ENCODE peak calls at places on chromosomes 5 and 9, in eight cellular contexts. M is dorsolateral prefrontal cortex, P is AG08395, E is NCI-H2081, W is epithelial cell of esophagus, K is prostate gland, L is iPS-NIHi11, J is caudate nucleus. X is an unnamed sample.

GRCh38 chr9:12916037-12916436 is 141.2 kb downstream of the LURAP1L start:
- DNase-seq in P (peak), W (no peak), L (peak), M (no peak), K (no peak), J (peak), E (no peak), X (no peak)

GRCh38 chr9:88522360-88522759 is 12.6 kb upstream of the NXNL2 start:
- DNase-seq in M (no peak), K (no peak), W (no peak), P (no peak), J (no peak), L (no peak), E (no peak), X (no peak)

GRCh38 chr5:11737010-11737409 is 167.2 kb downstream of the CTNND2 start:
- DNase-seq in W (no peak), L (no peak), J (no peak), K (no peak), M (no peak), P (no peak), E (no peak), X (no peak)

GRCh38 chr9:89144242-89144641 is 34.4 kb downstream of the SHC3 start:
- DNase-seq in M (no peak), J (no peak), P (no peak), W (no peak), L (peak), E (no peak), K (no peak), X (no peak)

GRCh38 chr9:30198463-30199309 is 2185.8 kb upstream of the ACO1 start:
- DNase-seq in J (no peak), M (no peak), L (no peak), W (no peak), E (no peak), P (no peak), K (no peak), X (no peak)

GRCh38 chr5:111699976-111700375 is 57.0 kb downstream of the NREP start:
- DNase-seq in L (no peak), K (no peak), M (no peak), P (no peak), E (no peak), J (no peak), W (peak), X (peak)

GRCh38 chr5:37661227-37661920 is 178.5 kb downstream of the GDNF start:
- DNase-seq in E (no peak), W (peak), P (no peak), L (no peak), K (no peak), M (no peak), J (no peak), X (no peak)

GRCh38 chr9:37550781-37551180 is 25.4 kb downstream of the FBXO10 start:
- DNase-seq in W (no peak), M (no peak), K (no peak), P (no peak), J (no peak), E (no peak), L (no peak), X (no peak)

GRCh38 chr5:126208691-126209090 is 214.5 kb upstream of the GRAMD2B start:
- DNase-seq in W (peak), E (no peak), L (no peak), K (no peak), P (no peak), J (no peak), M (no peak), X (no peak)

GRCh38 chr9:33249087-33249657 is 9.2 kb downstream of the SPINK4 start:
- DNase-seq in J (no peak), P (no peak), K (no peak), W (no peak), M (no peak), L (no peak), E (no peak), X (no peak)

GRCh38 chr5:79602884-79603283 is 9.4 kb upstream of the TENT2 start:
- DNase-seq in P (no peak), K (no peak), W (no peak), J (no peak), M (no peak), L (no peak), E (no peak), X (no peak)

GRCh38 chr9:120893585-120893857 is 16.5 kb upstream of the PHF19 start:
- DNase-seq in K (no peak), J (no peak), L (no peak), E (no peak), W (no peak), M (no peak), P (no peak), X (no peak)

GRCh38 chr9:98445576-98445975 is 190.1 kb upstream of the TBC1D2 start:
- DNase-seq in J (no peak), K (no peak), M (no peak), L (no peak), W (no peak), P (no peak), E (peak), X (no peak)

GRCh38 chr9:112443200-112443599 is 43.4 kb upstream of the KIAA1958 start:
- DNase-seq in K (no peak), P (no peak), W (peak), J (no peak), M (no peak), E (no peak), L (no peak), X (no peak)

GRCh38 chr9:69254223-69254622 is 70.8 kb upstream of the ENTREP1 start:
- DNase-seq in E (no peak), W (no peak), J (peak), M (peak), L (no peak), P (no peak), K (no peak), X (no peak)

GRCh38 chr5:76503929-76504328 is 100.8 kb downstream of the IQGAP2 start:
- DNase-seq in W (no peak), L (no peak), M (no peak), J (no peak), P (no peak), K (no peak), E (no peak), X (no peak)

GRCh38 chr9:115808108-115808507 is 345.5 kb upstream of the PAPPA start:
- DNase-seq in E (no peak), J (no peak), W (peak), K (peak), L (no peak), P (no peak), M (no peak), X (no peak)

GRCh38 chr5:1011226-1011631 is 2.6 kb downstream of the NKD2 start:
- DNase-seq in L (peak), M (no peak), J (no peak), K (no peak), P (no peak), E (peak), W (peak), X (peak)

GRCh38 chr9:764105-764524 is 77.4 kb upstream of the DMRT1 start:
- DNase-seq in P (peak), W (peak), J (no peak), M (peak), K (peak), E (no peak), L (peak), X (peak)

GRCh38 chr9:19229725-19230355 is 653 bp upstream of the DENND4C start:
- DNase-seq in E (peak), P (no peak), J (no peak), L (peak), W (peak), K (no peak), M (peak), X (peak)

GRCh38 chr9:34709196-34709978 is 549 bp downstream of the CCL21 start:
- DNase-seq in M (no peak), K (no peak), J (no peak), W (no peak), L (no peak), E (no peak), P (no peak), X (no peak)

GRCh38 chr9:133379153-133380086 is 3.3 kb downstream of the STKLD1 start:
- DNase-seq in M (no peak), E (no peak), J (peak), W (no peak), L (no peak), K (no peak), P (no peak), X (no peak)

GRCh38 chr9:12784461-12785250 is 9.8 kb downstream of the LURAP1L start:
- DNase-seq in W (peak), L (no peak), J (no peak), K (no peak), E (no peak), M (no peak), P (peak), X (no peak)

GRCh38 chr5:124512236-124512635 is 234.2 kb downstream of the ZNF608 start:
- DNase-seq in P (peak), E (no peak), W (no peak), M (peak), J (peak), L (no peak), K (no peak), X (no peak)

GRCh38 chr9:92715488-92716231 is 45.7 kb upstream of the IPPK start:
- DNase-seq in W (peak), E (no peak), K (no peak), L (no peak), J (no peak), P (peak), M (no peak), X (no peak)

GRCh38 chr5:160375166-160375565 is 4.7 kb upstream of the C1QTNF2 start:
- DNase-seq in P (no peak), J (no peak), L (no peak), K (no peak), M (no peak), E (no peak), W (no peak), X (no peak)

GRCh38 chr5:52884453-52884852 is 96.7 kb downstream of the ITGA1 start:
- DNase-seq in K (no peak), L (no peak), J (no peak), W (no peak), P (no peak), M (no peak), E (no peak), X (no peak)

GRCh38 chr5:58444805-58445204 is 15.1 kb downstream of the PLK2 start:
- DNase-seq in K (no peak), W (peak), J (no peak), P (no peak), E (no peak), M (no peak), L (no peak), X (no peak)

GRCh38 chr9:121956808-121957207 is 136.3 kb downstream of the TTLL11 start:
- DNase-seq in M (no peak), J (no peak), W (peak), L (no peak), E (no peak), P (no peak), K (no peak), X (no peak)

GRCh38 chr5:160021818-160022446 is 13.0 kb downstream of the TTC1 start:
- DNase-seq in W (peak), E (peak), M (peak), P (peak), K (peak), L (peak), J (peak), X (peak)

GRCh38 chr5:89081360-89081759 is 198.4 kb upstream of the MEF2C start:
- DNase-seq in J (no peak), E (no peak), K (no peak), W (no peak), P (no peak), L (no peak), M (no peak), X (no peak)

GRCh38 chr5:180314106-180314505 is 22.2 kb upstream of the MAPK9 start:
- DNase-seq in L (no peak), J (no peak), P (no peak), E (no peak), K (no peak), W (no peak), M (no peak), X (peak)

GRCh38 chr5:132825165-132825823 is 5.2 kb downstream of the SHROOM1 start:
- DNase-seq in P (no peak), K (no peak), L (peak), W (no peak), M (no peak), J (no peak), E (no peak), X (no peak)

GRCh38 chr5:150511641-150512367 is 3.9 kb downstream of the NDST1 start:
- DNase-seq in L (peak), W (peak), J (peak), P (peak), M (no peak), K (no peak), E (no peak), X (no peak)

X was measured in NCI-H1092 treated with DMSO at 0.1 percent for 48 hours.